ENCODE peak calls at places on chromosomes 11 and 22, in ten cellular contexts. S is substantia nigra; A is activated naive CD8-positive, alpha-beta T cell treated with anti-CD3 and anti-CD28 coated beads for 36 hours; W is fibroblast of the aortic adventitia; J is T-helper 9 cell; E is tibial nerve; G is AG04450; V is NCI-H2171 treated with DMSO at 0.1 percent for 48 hours; D is stimulated activated CD4-positive, alpha-beta T cell treated with anti-CD3 and anti-CD28 coated beads, Interleukin-1b, Interleukin-23, amount 100 ng/mL, for 24 hours; X is endodermal cell. Z is an unnamed sample.
A peak's percentile ranks its signal among the peaks of the same experiment; 100 is the strongest.

GRCh38 chr22:25627271-25627848 is 62.9 kb downstream of the GRK3 start:
- DNase-seq in S (no peak), A (no peak), W (peak; percentile 14), J (no peak), E (no peak), G (no peak), V (peak; percentile 43), D (no peak), X (no peak), Z (no peak)

GRCh38 chr22:37467556-37467955 is 18.6 kb downstream of the MFNG start:
- DNase-seq in S (no peak), A (no peak), W (no peak), J (no peak), E (no peak), G (no peak), V (peak; percentile 93), D (no peak), X (peak; percentile 28), Z (no peak)

GRCh38 chr22:30314918-30315317 is 11.8 kb downstream of the TBC1D10A start:
- DNase-seq in S (no peak), A (peak; percentile 69), W (no peak), J (peak; percentile 42), E (no peak), G (no peak), V (no peak), D (no peak), X (no peak), Z (no peak)

GRCh38 chr11:132555617-132556016 is 976.7 kb downstream of the OPCML start:
- DNase-seq in S (no peak), A (no peak), W (no peak), J (no peak), E (no peak), G (no peak), V (no peak), D (no peak), X (no peak), Z (no peak)

GRCh38 chr11:35675901-35676610 is 13.5 kb downstream of the TRIM44 start:
- DNase-seq in S (no peak), A (no peak), W (no peak), J (no peak), E (no peak), G (no peak), V (peak; percentile 34), D (no peak), X (no peak), Z (no peak)

GRCh38 chr11:109911488-109911887 is 181.7 kb upstream of the ZC3H12C start:
- DNase-seq in S (no peak), A (no peak), W (no peak), J (no peak), E (no peak), G (no peak), V (no peak), D (no peak), X (no peak), Z (peak; percentile 81)

GRCh38 chr22:40855104-40855959 is 1.1 kb downstream of the ST13 start:
- DNase-seq in S (no peak), A (peak; percentile 13), W (peak; percentile 36), J (no peak), E (no peak), G (no peak), V (no peak), D (no peak), X (peak; percentile 42), Z (peak; percentile 7)

GRCh38 chr11:79422866-79423265 is 18.0 kb downstream of the TENM4 start:
- DNase-seq in S (no peak), A (no peak), W (no peak), J (no peak), E (no peak), G (no peak), V (no peak), D (no peak), X (no peak), Z (no peak)

GRCh38 chr11:66172146-66172545 is 96.3 kb upstream of the RAB1B start:
- DNase-seq in S (no peak), A (peak; percentile 16), W (peak; percentile 24), J (no peak), E (no peak), G (peak; percentile 16), V (no peak), D (peak; percentile 5), X (no peak), Z (no peak)

GRCh38 chr11:79045018-79045787 is 395.6 kb downstream of the TENM4 start:
- DNase-seq in S (no peak), A (no peak), W (no peak), J (no peak), E (no peak), G (no peak), V (no peak), D (no peak), X (peak; percentile 42), Z (no peak)

GRCh38 chr11:133104014-133104753 is 428.1 kb downstream of the OPCML start:
- DNase-seq in S (no peak), A (no peak), W (no peak), J (no peak), E (no peak), G (no peak), V (no peak), D (no peak), X (no peak), Z (no peak)

GRCh38 chr11:86608251-86608799 is 64.1 kb downstream of the ME3 start:
- DNase-seq in S (peak; percentile 19), A (peak; percentile 22), W (peak; percentile 88), J (no peak), E (peak; percentile 53), G (peak; percentile 57), V (peak; percentile 100), D (no peak), X (peak; percentile 88), Z (peak; percentile 88)